ENCODE peak calls at places on chromosomes 6 and 20, in five cellular contexts. F is AG04449, K is NB4, O is osteoblast, H is head of caudate nucleus. T is an unnamed sample.

GRCh38 chr6:3751730-3752537 is 421 bp upstream of the PXDC1 start:
- DNase-seq in F (no peak), K (peak; percentile 70), O (peak; percentile 100), H (peak; percentile 75), T (peak; percentile 81)

GRCh38 chr6:93416575-93417420 is 2.6 kb downstream of the EPHA7 start:
- DNase-seq in F (no peak), K (no peak), O (peak; percentile 75), H (peak; percentile 71), T (peak; percentile 3)

GRCh38 chr6:10084276-10084993 is 330.4 kb downstream of the TFAP2A start:
- DNase-seq in F (no peak), K (peak; percentile 90), O (no peak), H (no peak), T (peak; percentile 2)

GRCh38 chr6:132725471-132725870 is 11.6 kb upstream of the VNN1 start:
- DNase-seq in F (no peak), K (no peak), O (no peak), H (no peak), T (no peak)

GRCh38 chr6:7761047-7761446 is 35.1 kb downstream of the BMP6 start:
- DNase-seq in F (no peak), K (no peak), O (no peak), H (no peak), T (no peak)

GRCh38 chr6:39997101-39997635 is 62.9 kb upstream of the MOCS1 start:
- DNase-seq in F (no peak), K (no peak), O (no peak), H (no peak), T (no peak)

GRCh38 chr6:100181309-100181708 is 187.3 kb upstream of the MCHR2 start:
- DNase-seq in F (no peak), K (no peak), O (no peak), H (no peak), T (no peak)

GRCh38 chr6:123039431-123039830 is 43.4 kb downstream of the CLVS2 start:
- DNase-seq in F (no peak), K (no peak), O (no peak), H (no peak), T (no peak)

GRCh38 chr6:150243620-150244314 is 100.9 kb downstream of the PPP1R14C start:
- DNase-seq in F (no peak), K (no peak), O (no peak), H (no peak), T (no peak)

GRCh38 chr6:151675746-151676459 is 131.6 kb upstream of the ESR1 start:
- DNase-seq in F (no peak), K (peak; percentile 51), O (no peak), H (peak; percentile 17), T (peak; percentile 46)

GRCh38 chr6:147504848-147505247 is 3.6 kb upstream of the SAMD5 start:
- DNase-seq in F (no peak), K (no peak), O (no peak), H (no peak), T (no peak)

GRCh38 chr6:168154263-168154917 is 75.4 kb upstream of the FRMD1 start:
- DNase-seq in F (no peak), K (no peak), O (no peak), H (no peak), T (no peak)

GRCh38 chr6:13717787-13718458 is 6.3 kb upstream of the RANBP9 start:
- DNase-seq in F (no peak), K (no peak), O (no peak), H (no peak), T (no peak)

GRCh38 chr6:85865665-85866372 is 223.1 kb upstream of the SYNCRIP start:
- DNase-seq in F (no peak), K (peak; percentile 27), O (no peak), H (no peak), T (no peak)

GRCh38 chr6:140043762-140044378 is 669.4 kb upstream of the CITED2 start:
- DNase-seq in F (no peak), K (peak; percentile 73), O (no peak), H (no peak), T (peak; percentile 8)

GRCh38 chr6:14549871-14550270 is 432.3 kb downstream of the CD83 start:
- DNase-seq in F (no peak), K (no peak), O (no peak), H (no peak), T (no peak)

GRCh38 chr20:1934578-1935573 is 39.7 kb downstream of the SIRPA start:
- DNase-seq in F (peak; percentile 38), K (peak; percentile 98), O (peak; percentile 98), H (no peak), T (no peak)

GRCh38 chr6:40442591-40442990 is 144.6 kb downstream of the LRFN2 start:
- DNase-seq in F (no peak), K (no peak), O (no peak), H (no peak), T (no peak)

GRCh38 chr6:80690611-80691090 is 584.2 kb downstream of the BCKDHB start:
- DNase-seq in F (no peak), K (no peak), O (no peak), H (no peak), T (no peak)

GRCh38 chr6:137845460-137845859 is 21.6 kb upstream of the TNFAIP3 start:
- DNase-seq in F (no peak), K (peak; percentile 43), O (no peak), H (no peak), T (no peak)